ENCODE peak calls at places on chromosomes 13 and 19, in eight cellular contexts. T, J, O, Z, R, W, U and Q are unnamed samples.

GRCh38 chr13:85141425-85141824 is 657.8 kb downstream of the SLITRK6 start:
- DNase-seq in R (no peak), J (no peak), W (no peak), U (no peak), T (no peak), Z (no peak), O (no peak), Q (no peak)

GRCh38 chr19:27860309-27860934 is 1352.5 kb downstream of the UQCRFS1 start:
- DNase-seq in R (no peak), O (no peak), U (no peak), J (no peak), W (no peak), T (no peak), Z (no peak), Q (no peak)

GRCh38 chr19:47190167-47190727 is 40.8 kb downstream of the BBC3 start:
- DNase-seq in J (peak; percentile 84), R (peak; percentile 88), W (peak; percentile 52), U (no peak), O (no peak), Z (peak; percentile 89), T (peak; percentile 45), Q (peak; percentile 43)

GRCh38 chr13:75151081-75151643 is 330.8 kb downstream of the TBC1D4 start:
- DNase-seq in T (no peak), W (peak; percentile 79), O (no peak), U (no peak), J (no peak), R (no peak), Z (peak; percentile 91), Q (no peak)

GRCh38 chr13:108947551-108948030 is 318.2 kb downstream of the MYO16 start:
- DNase-seq in U (no peak), R (no peak), O (no peak), Z (peak; percentile 97), W (peak; percentile 97), T (peak; percentile 66), J (no peak), Q (no peak)

GRCh38 chr13:33264620-33264978 is 21.0 kb downstream of the STARD13 start:
- DNase-seq in R (no peak), U (no peak), W (peak; percentile 47), J (no peak), O (no peak), T (no peak), Z (no peak), Q (peak; percentile 85)

GRCh38 chr13:68023838-68024581 is 793.9 kb upstream of the PCDH9 start:
- DNase-seq in T (no peak), R (no peak), W (no peak), U (no peak), Z (no peak), J (no peak), O (no peak), Q (no peak)

GRCh38 chr19:49335784-49336481 is 727 bp downstream of the CD37 start:
- DNase-seq in U (no peak), O (peak; percentile 1), R (no peak), J (peak; percentile 54), Z (no peak), T (no peak), W (no peak), Q (no peak)

GRCh38 chr19:23481043-23481442 is 85.8 kb upstream of the ZNF91 start:
- DNase-seq in R (no peak), U (no peak), Z (no peak), T (no peak), W (no peak), J (no peak), O (no peak), Q (peak; percentile 18)

GRCh38 chr13:75312884-75313520 is 169.0 kb downstream of the TBC1D4 start:
- DNase-seq in W (no peak), O (no peak), J (no peak), T (no peak), Z (no peak), U (no peak), R (no peak), Q (no peak)

GRCh38 chr13:25727776-25728175 is 324.0 kb downstream of the SHISA2 start:
- DNase-seq in J (no peak), U (no peak), R (no peak), Z (no peak), O (peak; percentile 19), W (no peak), T (no peak), Q (no peak)

GRCh38 chr13:100666124-100666523 is 8.5 kb downstream of the TMTC4 start:
- DNase-seq in U (no peak), T (no peak), W (peak; percentile 24), J (no peak), O (no peak), R (no peak), Z (peak; percentile 7), Q (no peak)

DNA sequence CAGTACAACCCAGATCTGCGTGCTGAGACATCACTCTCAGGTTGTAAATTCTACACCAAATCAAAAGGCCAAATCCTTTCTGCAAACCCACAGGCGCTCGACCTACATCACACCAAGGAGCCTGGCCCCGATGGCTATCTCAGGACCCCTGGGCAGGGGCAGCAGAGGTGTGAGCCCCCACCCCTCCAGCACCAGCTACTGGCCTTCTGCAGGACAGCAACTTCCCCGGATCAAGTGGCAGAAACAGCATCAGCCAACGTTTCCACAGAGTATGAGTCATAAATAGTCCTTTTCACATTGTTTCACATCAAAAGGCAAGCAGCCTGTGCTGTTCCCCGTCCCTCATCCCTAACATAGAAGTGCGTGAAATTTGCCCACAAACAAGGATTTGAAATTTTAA is 276.1 kb downstream of the ZNF536 start:
- DNase-seq in Z (peak; percentile 13), J (peak; percentile 21), R (no peak), O (no peak), U (no peak), T (no peak), W (no peak), Q (no peak)
- TF ChIP-seq CTCF in Z (peak; percentile 9), J (no peak), R (no peak), O (no peak), U (no peak), T (no peak), W (no peak), Q (no peak)

DNA sequence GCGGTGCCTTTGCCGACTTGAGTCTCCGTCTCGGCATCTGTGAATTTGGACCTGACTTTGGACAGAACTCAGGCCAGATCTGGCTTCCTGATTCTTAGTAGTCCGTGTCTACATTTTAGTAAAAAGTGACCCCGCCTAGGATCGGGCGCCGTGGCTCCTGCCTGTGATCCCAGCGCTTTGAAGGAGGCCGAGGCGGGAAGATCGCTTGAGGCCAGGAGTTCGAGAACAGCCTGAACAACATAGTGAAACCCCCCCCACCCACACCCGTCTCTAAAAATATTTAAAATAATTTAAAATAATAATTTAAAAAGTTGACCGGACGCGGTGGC is 849 bp upstream of the TCF3 start:
- DNase-seq in U (no peak), J (no peak), Z (no peak), T (no peak), W (no peak), R (no peak), O (no peak), Q (no peak)
- TF ChIP-seq CTCF in U (no peak), J (no peak), Z (no peak), T (no peak), W (no peak), R (no peak), O (no peak), Q (no peak)

GRCh38 chr19:19406878-19407639 is 1.6 kb downstream of the GATAD2A start:
- DNase-seq in Z (peak; percentile 52), T (no peak), W (peak; percentile 57), R (peak; percentile 57), O (no peak), U (no peak), J (no peak), Q (peak; percentile 59)
- TF ChIP-seq CTCF in Z (peak; percentile 45), T (peak; percentile 50), W (peak; percentile 30), R (peak; percentile 39), O (no peak), U (peak; percentile 26), J (peak; percentile 30), Q (peak; percentile 38)

GRCh38 chr13:51453959-51454703 is 1.3 kb upstream of the INTS6 start:
- DNase-seq in Z (peak; percentile 42), T (no peak), O (no peak), W (peak; percentile 21), J (peak; percentile 67), R (no peak), U (no peak), Q (peak; percentile 34)

GRCh38 chr13:51455532-51455931 is 2.7 kb upstream of the INTS6 start:
- DNase-seq in Z (no peak), T (no peak), R (no peak), U (no peak), W (no peak), O (no peak), J (no peak), Q (no peak)

GRCh38 chr13:51451467-51452390 is 1.1 kb downstream of the INTS6 start:
- DNase-seq in W (peak; percentile 63), R (peak; percentile 93), U (no peak), Z (peak; percentile 80), O (peak; percentile 83), T (no peak), J (peak; percentile 94), Q (peak; percentile 72)

GRCh38 chr13:51452391-51453307 is at the start of gene INTS6:
- DNase-seq in J (peak; percentile 100), Z (peak; percentile 100), R (peak; percentile 99), T (peak; percentile 98), U (peak; percentile 61), O (peak; percentile 99), W (peak; percentile 99), Q (peak; percentile 99)

DNA sequence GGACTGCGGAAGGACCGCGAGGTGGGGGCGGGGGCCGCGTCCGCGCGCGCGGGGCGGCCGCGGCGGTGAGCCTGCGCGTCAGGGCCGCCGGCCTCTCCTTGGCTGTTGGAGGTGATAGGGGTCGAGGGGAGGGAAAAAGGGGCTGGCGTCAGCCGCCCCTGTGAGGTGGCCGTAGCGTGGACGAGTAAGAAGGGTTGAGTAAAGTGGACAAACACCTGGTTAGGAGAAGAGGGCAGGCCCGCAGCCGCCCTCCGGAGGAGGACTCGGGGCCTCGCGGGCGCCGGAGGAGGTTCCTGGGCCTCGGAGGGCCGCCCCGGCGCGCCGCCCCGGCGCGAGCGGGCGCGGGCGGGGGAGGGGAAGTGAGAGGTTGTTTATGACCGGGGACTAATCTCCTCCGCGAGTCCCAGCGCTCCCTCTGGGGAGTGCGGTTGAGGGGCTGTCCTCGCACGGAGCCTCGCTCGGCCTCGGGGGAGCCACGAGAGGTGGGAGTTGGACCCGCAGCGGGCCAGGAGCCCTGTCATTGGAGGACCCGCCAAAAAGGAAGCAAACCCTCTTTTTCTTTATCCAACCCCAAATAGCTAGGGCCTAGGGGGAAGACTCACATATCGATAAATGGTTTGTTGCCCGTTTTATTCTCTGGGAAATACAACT is 597 bp upstream of the INTS6 start:
- DNase-seq in W (no peak), T (no peak), U (peak; percentile 46), R (peak; percentile 90), Z (no peak), O (peak; percentile 66), J (no peak), Q (peak; percentile 89)
- TF ChIP-seq CTCF in W (no peak), T (no peak), U (no peak), R (no peak), Z (peak; percentile 2), O (no peak), J (peak; percentile 2), Q (no peak)